ENCODE peak calls at places on chromosomes 3 and 15, in four cellular contexts. J is NCI-H1694, L is C1 segment of cervical spinal cord, C is NCI-H1092 treated with DMSO at 0.1 percent for 48 hours. U is an unnamed sample.
A peak's percentile ranks its signal among the peaks of the same experiment; 100 is the strongest.

GRCh38 chr15:60565407-60565806 is 86.5 kb upstream of the ICE2 start:
- DNase-seq in J (no peak), L (no peak), C (no peak), U (no peak)

GRCh38 chr15:64990168-64990470 is 405 bp upstream of the SPG21 start:
- DNase-seq in J (no peak), L (no peak), C (no peak), U (no peak)

GRCh38 chr3:52299815-52300611 is 12.4 kb downstream of the GLYCTK start:
- DNase-seq in J (no peak), L (no peak), C (peak; percentile 33), U (no peak)

GRCh38 chr3:70959506-70959905 is 624.0 kb downstream of the FOXP1 start:
- DNase-seq in J (no peak), L (no peak), C (no peak), U (no peak)

GRCh38 chr15:68317281-68318007 is 39.9 kb downstream of the FEM1B start:
- DNase-seq in J (no peak), L (no peak), C (no peak), U (peak; percentile 28)

GRCh38 chr3:178456942-178457341 is 79.3 kb upstream of the KCNMB2 start:
- DNase-seq in J (no peak), L (no peak), C (no peak), U (no peak)

GRCh38 chr3:184231671-184232070 is 2.3 kb downstream of the VWA5B2 start:
- DNase-seq in J (no peak), L (no peak), C (no peak), U (no peak)

GRCh38 chr3:186826316-186826977 is 16.1 kb upstream of the ADIPOQ start:
- DNase-seq in J (no peak), L (peak; percentile 4), C (no peak), U (peak; percentile 21)

GRCh38 chr3:36364260-36364659 is 16.0 kb upstream of the STAC start:
- DNase-seq in J (no peak), L (no peak), C (peak; percentile 35), U (no peak)

GRCh38 chr3:53612508-53612907 is 118.1 kb downstream of the CACNA1D start:
- DNase-seq in J (no peak), L (no peak), C (no peak), U (no peak)

GRCh38 chr3:20051123-20051806 is 11.0 kb downstream of the KAT2B start:
- DNase-seq in J (no peak), L (no peak), C (no peak), U (no peak)

GRCh38 chr15:78075490-78076230 is 1.9 kb downstream of the TBC1D2B start:
- DNase-seq in J (peak; percentile 23), L (no peak), C (no peak), U (peak; percentile 52)

GRCh38 chr3:53140575-53141467 is 10.6 kb upstream of the RFT1 start:
- DNase-seq in J (no peak), L (no peak), C (no peak), U (no peak)

GRCh38 chr15:92803536-92803851 is 96.6 kb upstream of the CHD2 start:
- DNase-seq in J (no peak), L (no peak), C (no peak), U (no peak)

GRCh38 chr15:71295242-71296031 is 180.2 kb downstream of the THSD4 start:
- DNase-seq in J (no peak), L (no peak), C (no peak), U (no peak)

GRCh38 chr15:79168922-79169322 is 78.3 kb upstream of the RASGRF1 start:
- DNase-seq in J (peak; percentile 46), L (peak; percentile 10), C (peak; percentile 6), U (no peak)

GRCh38 chr15:45549831-45550230 is 27.3 kb upstream of the SLC30A4 start:
- DNase-seq in J (no peak), L (no peak), C (no peak), U (no peak)

GRCh38 chr3:15271785-15272381 is 60.5 kb downstream of the SH3BP5 start:
- DNase-seq in J (no peak), L (no peak), C (no peak), U (peak; percentile 55)

GRCh38 chr3:46995901-46996562 is 16.6 kb downstream of the NBEAL2 start:
- DNase-seq in J (no peak), L (no peak), C (no peak), U (no peak)

GRCh38 chr3:42660131-42660715 is 6.7 kb downstream of the ZBTB47 start:
- DNase-seq in J (no peak), L (no peak), C (no peak), U (no peak)

GRCh38 chr15:93028632-93029612 is 60.1 kb downstream of the RGMA start:
- DNase-seq in J (no peak), L (no peak), C (no peak), U (peak; percentile 92)

GRCh38 chr3:123225557-123225956 is 23.8 kb downstream of the SEC22A start:
- DNase-seq in J (no peak), L (no peak), C (no peak), U (no peak)

GRCh38 chr3:25897019-25897418 is 107.1 kb downstream of the OXSM start:
- DNase-seq in J (no peak), L (no peak), C (peak; percentile 3), U (no peak)

GRCh38 chr15:75597667-75598341 is 18.7 kb upstream of the PTPN9 start:
- DNase-seq in J (no peak), L (no peak), C (no peak), U (peak; percentile 49)

GRCh38 chr15:52121896-52122295 is 9.3 kb upstream of the BCL2L10 start:
- DNase-seq in J (no peak), L (no peak), C (no peak), U (no peak)

U was measured in left lobe of liver.